ENCODE peak calls at places on chromosomes 6 and 20, in eight cellular contexts. L is GM06990, O is fibroblast of lung, B is coronary artery, Y is cardiac fibroblast, G is heart left ventricle, T is GM23338, R is mucosa of descending colon. N is an unnamed sample.

GRCh38 chr20:19252670-19253120 is 40.3 kb downstream of the SLC24A3 start:
- DNase-seq in L (no peak), O (peak; percentile 93), B (no peak), Y (peak; percentile 90), G (no peak), T (no peak), R (no peak), N (no peak)

GRCh38 chr6:44699851-44700250 is 312.3 kb downstream of the CDC5L start:
- DNase-seq in L (no peak), O (no peak), B (no peak), Y (peak; percentile 51), G (no peak), T (no peak), R (no peak), N (no peak)

GRCh38 chr6:43723737-43724295 is 36.2 kb upstream of the MRPS18A start:
- DNase-seq in L (peak; percentile 63), O (peak; percentile 79), B (no peak), Y (peak; percentile 77), G (peak; percentile 72), T (peak; percentile 91), R (peak; percentile 83), N (peak; percentile 69)

GRCh38 chr20:44597516-44597915 is 15.1 kb downstream of the PKIG start:
- DNase-seq in L (no peak), O (no peak), B (no peak), Y (no peak), G (no peak), T (no peak), R (no peak), N (no peak)

GRCh38 chr6:70131528-70131927 is 171.4 kb downstream of the COL9A1 start:
- DNase-seq in L (peak; percentile 26), O (peak; percentile 33), B (no peak), Y (peak; percentile 54), G (no peak), T (no peak), R (no peak), N (no peak)

GRCh38 chr20:1900321-1900791 is 5.1 kb downstream of the SIRPA start:
- DNase-seq in L (no peak), O (peak; percentile 76), B (no peak), Y (peak; percentile 73), G (peak; percentile 38), T (peak; percentile 93), R (no peak), N (no peak)

GRCh38 chr6:144160452-144160851 is 10.1 kb downstream of the STX11 start:
- DNase-seq in L (no peak), O (no peak), B (no peak), Y (no peak), G (no peak), T (no peak), R (no peak), N (no peak)

GRCh38 chr6:142118926-142119325 is 13.8 kb upstream of the GJE1 start:
- DNase-seq in L (no peak), O (no peak), B (no peak), Y (peak; percentile 54), G (no peak), T (no peak), R (no peak), N (no peak)

GRCh38 chr20:10225439-10226080 is 6.9 kb downstream of the SNAP25 start:
- DNase-seq in L (no peak), O (peak; percentile 19), B (no peak), Y (no peak), G (no peak), T (peak; percentile 73), R (no peak), N (no peak)

GRCh38 chr6:110875548-110876169 is 1.1 kb downstream of the AMD1 start:
- DNase-seq in L (peak; percentile 70), O (peak; percentile 29), B (no peak), Y (no peak), G (peak; percentile 79), T (peak; percentile 58), R (peak; percentile 82), N (no peak)

DNA sequence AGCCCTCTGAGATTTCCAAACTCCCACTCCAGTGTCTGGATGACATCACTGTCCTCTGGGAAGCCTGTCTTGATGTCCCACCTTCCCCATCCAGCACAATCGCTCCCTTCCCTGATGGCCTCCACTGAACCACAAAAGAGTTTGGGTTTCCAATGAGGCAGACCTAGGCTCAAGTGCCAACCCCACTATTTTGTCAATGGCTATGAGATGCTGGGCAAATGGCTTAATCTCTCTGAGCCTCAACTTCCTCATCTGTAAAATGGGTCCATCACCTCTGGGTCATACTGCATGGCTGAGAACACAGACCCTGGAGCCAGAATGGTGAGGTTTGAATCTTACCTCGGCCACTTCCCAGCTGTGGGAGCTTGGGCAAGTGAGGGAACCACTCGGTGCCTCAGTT is 11.7 kb downstream of the SLC13A3 start:
- DNase-seq in L (no peak), O (no peak), B (no peak), Y (no peak), G (no peak), T (no peak), R (no peak), N (no peak)
- TF ChIP-seq CTCF in L (no peak), O (no peak), B (no peak), Y (no peak), G (no peak), T (no peak), R (no peak), N (no peak)

GRCh38 chr6:117194978-117195377 is 70.4 kb upstream of the VGLL2 start:
- DNase-seq in L (no peak), O (no peak), B (no peak), Y (no peak), G (no peak), T (no peak), R (no peak), N (no peak)

GRCh38 chr6:117188627-117189201 is 76.6 kb upstream of the VGLL2 start:
- DNase-seq in L (no peak), O (no peak), B (no peak), Y (peak; percentile 18), G (no peak), T (peak; percentile 47), R (no peak), N (no peak)

GRCh38 chr6:117191009-117191408 is 74.3 kb upstream of the VGLL2 start:
- DNase-seq in L (no peak), O (no peak), B (no peak), Y (no peak), G (no peak), T (no peak), R (no peak), N (no peak)

GRCh38 chr6:117195728-117196127 is 69.6 kb upstream of the VGLL2 start:
- DNase-seq in L (no peak), O (no peak), B (no peak), Y (no peak), G (no peak), T (peak; percentile 17), R (no peak), N (no peak)

DNA sequence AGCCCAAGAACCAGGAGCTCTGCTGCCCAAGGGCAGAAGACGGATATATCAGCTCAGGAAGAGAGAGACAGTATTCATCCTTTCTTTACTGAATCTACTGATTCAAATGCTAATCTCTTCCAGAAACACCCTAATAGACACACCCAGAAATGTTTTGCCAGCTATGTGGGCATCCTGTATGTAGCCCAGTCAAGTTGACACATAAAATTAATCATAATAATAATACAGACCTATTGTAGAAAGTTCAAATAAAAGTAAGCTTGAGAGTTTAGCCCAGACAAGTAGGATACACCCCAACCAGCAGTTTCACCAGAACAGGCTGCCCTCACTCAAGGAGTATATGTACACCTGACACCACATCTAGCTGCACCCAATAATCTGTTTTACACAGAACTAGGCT is 73.9 kb upstream of the VGLL2 start:
- DNase-seq in L (no peak), O (no peak), B (no peak), Y (no peak), G (no peak), T (no peak), R (no peak), N (no peak)
- TF ChIP-seq CTCF in L (no peak), O (no peak), B (no peak), Y (no peak), G (no peak), T (no peak), R (no peak), N (no peak)

GRCh38 chr6:106975699-106976032 is 1.1 kb upstream of the CD24 start:
- DNase-seq in L (no peak), O (peak; percentile 10), B (no peak), Y (no peak), G (no peak), T (peak; percentile 62), R (no peak), N (no peak)

GRCh38 chr6:106981901-106982300 is 7.4 kb upstream of the CD24 start:
- DNase-seq in L (no peak), O (no peak), B (no peak), Y (no peak), G (no peak), T (no peak), R (no peak), N (no peak)

GRCh38 chr6:106974999-106975698 is 620 bp upstream of the CD24 start:
- DNase-seq in L (peak; percentile 62), O (no peak), B (no peak), Y (peak; percentile 32), G (peak; percentile 70), T (peak; percentile 68), R (peak; percentile 78), N (no peak)

GRCh38 chr6:106976270-106976669 is 1.7 kb upstream of the CD24 start:
- DNase-seq in L (no peak), O (no peak), B (no peak), Y (no peak), G (no peak), T (no peak), R (no peak), N (no peak)

DNA sequence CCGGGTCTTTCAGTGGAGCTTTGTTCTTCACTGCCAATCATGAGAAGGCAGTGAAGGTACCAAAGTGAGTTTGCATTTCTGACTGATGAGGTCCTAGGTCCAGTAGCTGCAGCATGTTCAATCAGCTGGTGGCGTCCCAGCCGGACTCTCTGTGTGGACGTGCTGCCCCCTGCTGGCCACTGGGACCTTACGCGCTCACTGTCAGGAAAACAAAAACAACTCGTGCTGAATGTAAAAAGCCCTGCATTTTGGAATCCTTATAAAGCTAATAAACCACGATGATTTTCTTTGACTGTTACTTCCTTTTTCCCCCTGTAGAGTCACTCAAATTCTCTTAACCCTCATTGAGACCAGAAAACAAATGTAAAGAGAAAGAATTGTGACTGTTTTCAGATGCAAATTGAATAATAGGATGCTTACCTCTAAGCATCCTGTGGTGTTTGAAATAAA is 4.9 kb upstream of the CD24 start:
- DNase-seq in L (peak; percentile 75), O (peak; percentile 77), B (peak; percentile 77), Y (peak; percentile 86), G (peak; percentile 89), T (peak; percentile 97), R (peak; percentile 88), N (peak; percentile 52)
- TF ChIP-seq CTCF in L (peak; percentile 95), O (peak; percentile 96), B (peak; percentile 87), Y (peak; percentile 93), G (peak; percentile 85), T (peak; percentile 99), R (peak; percentile 84), N (peak; percentile 98)

GRCh38 chr6:117829594-117830319 is 77.3 kb upstream of the SLC35F1 start:
- DNase-seq in L (peak; percentile 6), O (peak; percentile 22), B (no peak), Y (peak; percentile 50), G (peak; percentile 32), T (peak; percentile 84), R (no peak), N (peak; percentile 3)
- TF ChIP-seq CTCF in L (peak; percentile 57), O (peak; percentile 37), B (no peak), Y (peak; percentile 44), G (peak; percentile 15), T (peak; percentile 77), R (no peak), N (peak; percentile 62)